ENCODE peak calls at places on chromosomes 4 and X, in nine cellular contexts. T, A, V, I, X, U, Z, W and Q are unnamed samples.
A peak's percentile ranks its signal among the peaks of the same experiment; 100 is the strongest.

GRCh38 chr4:1187182-1187581 is 14.8 kb upstream of the SPON2 start:
- DNase-seq in T (no peak), A (no peak), V (no peak), I (no peak), X (no peak), U (peak; percentile 32), Z (no peak), W (no peak), Q (no peak)

GRCh38 chr4:82718067-82718935 is 80.3 kb downstream of the SCD5 start:
- DNase-seq in T (no peak), A (peak; percentile 28), V (no peak), I (peak; percentile 53), X (no peak), U (no peak), Z (no peak), W (no peak), Q (no peak)

GRCh38 chrX:131316260-131316659 is 27.2 kb upstream of the IGSF1 start:
- DNase-seq in T (no peak), A (no peak), V (no peak), I (no peak), X (no peak), U (no peak), Z (no peak), W (no peak), Q (no peak)

GRCh38 chr4:213971-214370 is 89.7 kb downstream of the ZNF718 start:
- DNase-seq in T (no peak), A (no peak), V (no peak), I (no peak), X (no peak), U (no peak), Z (peak; percentile 17), W (no peak), Q (no peak)

GRCh38 chrX:50903387-50904027 is 7.0 kb upstream of the BMP15 start:
- DNase-seq in T (no peak), A (no peak), V (no peak), I (no peak), X (peak; percentile 66), U (no peak), Z (peak; percentile 12), W (peak; percentile 50), Q (no peak)

GRCh38 chr4:11843340-11843739 is 414.6 kb upstream of the HS3ST1 start:
- DNase-seq in T (no peak), A (no peak), V (no peak), I (no peak), X (no peak), U (no peak), Z (no peak), W (no peak), Q (no peak)

GRCh38 chr4:63620271-63620670 is 789.0 kb downstream of the TECRL start:
- DNase-seq in T (no peak), A (no peak), V (no peak), I (no peak), X (no peak), U (no peak), Z (no peak), W (no peak), Q (no peak)

GRCh38 chrX:43958529-43958928 is 14.7 kb downstream of the NDP start:
- DNase-seq in T (no peak), A (no peak), V (peak; percentile 10), I (peak; percentile 17), X (peak; percentile 74), U (no peak), Z (peak; percentile 58), W (peak; percentile 91), Q (no peak)

GRCh38 chrX:82466994-82467393 is 1041.1 kb upstream of the POU3F4 start:
- DNase-seq in T (no peak), A (no peak), V (no peak), I (no peak), X (no peak), U (no peak), Z (no peak), W (no peak), Q (no peak)

GRCh38 chr4:76904646-76905190 is 6.8 kb upstream of the SOWAHB start:
- DNase-seq in T (no peak), A (no peak), V (no peak), I (no peak), X (no peak), U (no peak), Z (no peak), W (no peak), Q (no peak)

GRCh38 chr4:35772291-35772690 is 472.0 kb downstream of the ARAP2 start:
- DNase-seq in T (no peak), A (no peak), V (no peak), I (no peak), X (no peak), U (no peak), Z (no peak), W (no peak), Q (no peak)

GRCh38 chrX:150635952-150636351 is 57.2 kb upstream of the MTMR1 start:
- DNase-seq in T (no peak), A (no peak), V (no peak), I (no peak), X (no peak), U (no peak), Z (no peak), W (no peak), Q (no peak)

GRCh38 chrX:77962068-77962902 is 7.2 kb downstream of the PGAM4 start:
- DNase-seq in T (no peak), A (no peak), V (no peak), I (no peak), X (no peak), U (no peak), Z (no peak), W (no peak), Q (no peak)

GRCh38 chrX:37776283-37776986 is 3.4 kb upstream of the CYBB start:
- DNase-seq in T (no peak), A (no peak), V (no peak), I (no peak), X (no peak), U (no peak), Z (peak; percentile 85), W (no peak), Q (no peak)

GRCh38 chrX:48459483-48459882 is 10.6 kb downstream of the SLC38A5 start:
- DNase-seq in T (no peak), A (no peak), V (no peak), I (no peak), X (no peak), U (no peak), Z (no peak), W (no peak), Q (no peak)

GRCh38 chr4:91826186-91826585 is 477.6 kb upstream of the GRID2 start:
- DNase-seq in T (no peak), A (no peak), V (no peak), I (no peak), X (no peak), U (no peak), Z (no peak), W (peak; percentile 70), Q (no peak)

GRCh38 chrX:100512471-100512870 is 72.3 kb upstream of the TNMD start:
- DNase-seq in T (no peak), A (no peak), V (no peak), I (no peak), X (peak; percentile 15), U (no peak), Z (no peak), W (peak; percentile 27), Q (no peak)

GRCh38 chr4:26780524-26780923 is 80.1 kb upstream of the STIM2 start:
- DNase-seq in T (no peak), A (no peak), V (no peak), I (no peak), X (no peak), U (no peak), Z (no peak), W (no peak), Q (no peak)

GRCh38 chrX:53561912-53562311 is 124.6 kb downstream of the HUWE1 start:
- DNase-seq in T (no peak), A (no peak), V (no peak), I (no peak), X (no peak), U (no peak), Z (no peak), W (no peak), Q (no peak)

GRCh38 chr4:5932021-5932553 is 39.2 kb upstream of the CRMP1 start:
- DNase-seq in T (no peak), A (no peak), V (peak; percentile 87), I (no peak), X (no peak), U (no peak), Z (no peak), W (peak; percentile 24), Q (no peak)

GRCh38 chr4:71978192-71978845 is 53.5 kb upstream of the NPFFR2 start:
- DNase-seq in T (no peak), A (no peak), V (no peak), I (no peak), X (no peak), U (no peak), Z (no peak), W (no peak), Q (no peak)

GRCh38 chr4:110621328-110621812 is 1.5 kb downstream of the PITX2 start:
- DNase-seq in T (no peak), A (no peak), V (no peak), I (no peak), X (no peak), U (no peak), Z (no peak), W (no peak), Q (no peak)

GRCh38 chrX:17644001-17644400 is 93.3 kb upstream of the SCML1 start:
- DNase-seq in T (no peak), A (no peak), V (no peak), I (no peak), X (no peak), U (no peak), Z (no peak), W (no peak), Q (no peak)

GRCh38 chr4:44760142-44760898 is 34.0 kb upstream of the GNPDA2 start:
- DNase-seq in T (no peak), A (no peak), V (no peak), I (no peak), X (peak; percentile 52), U (no peak), Z (peak; percentile 26), W (peak; percentile 56), Q (no peak)

GRCh38 chr4:172628263-172628662 is 540.3 kb upstream of the GALNT7 start:
- DNase-seq in T (no peak), A (no peak), V (no peak), I (no peak), X (no peak), U (no peak), Z (no peak), W (no peak), Q (no peak)

GRCh38 chr4:22500831-22501714 is 14.8 kb downstream of the ADGRA3 start:
- DNase-seq in T (no peak), A (no peak), V (no peak), I (no peak), X (no peak), U (no peak), Z (no peak), W (no peak), Q (no peak)

GRCh38 chr4:108044951-108045686 is 55.4 kb downstream of the HADH start:
- DNase-seq in T (no peak), A (no peak), V (no peak), I (no peak), X (no peak), U (no peak), Z (no peak), W (no peak), Q (no peak)

GRCh38 chr4:163404570-163404969 is 60.9 kb downstream of the NPY5R start:
- DNase-seq in T (no peak), A (no peak), V (no peak), I (no peak), X (no peak), U (no peak), Z (no peak), W (no peak), Q (no peak)

GRCh38 chrX:20477836-20478532 is 211.3 kb upstream of the RPS6KA3 start:
- DNase-seq in T (no peak), A (no peak), V (peak; percentile 85), I (no peak), X (no peak), U (no peak), Z (no peak), W (peak; percentile 5), Q (no peak)

GRCh38 chrX:133583825-133584224 is 168.5 kb upstream of the GPC4 start:
- DNase-seq in T (no peak), A (no peak), V (no peak), I (no peak), X (no peak), U (no peak), Z (no peak), W (no peak), Q (no peak)

GRCh38 chrX:57595381-57595811 is 3.6 kb downstream of the ZXDB start:
- DNase-seq in T (no peak), A (no peak), V (no peak), I (no peak), X (no peak), U (no peak), Z (peak; percentile 52), W (no peak), Q (no peak)